ENCODE peak calls at places on chromosome 3, in seven cellular contexts. One of them, this sample, is unnamed.

GRCh38 chr3:102092617-102093466 is 243.5 kb downstream of the NFKBIZ start:
- DNase-seq in AG09319: no peak
- DNase-seq in stimulated activated CD8-positive, alpha-beta memory T cell treated with anti-CD3 and anti-CD28 coated beads, Interleukin-2, amount 100 ng/mL, for 1 hour: no peak
- DNase-seq in GM19239: no peak
- DNase-seq in activated T-helper 1 cell treated with anti-CD3 and anti-CD28 coated beads, Interleukin-2, amount 50 U/mL, for 16 hours: no peak
- DNase-seq in AG08396: no peak
- DNase-seq in thoracic aorta: no peak
- DNase-seq in this sample: no peak

GRCh38 chr3:47617061-47618010 is 38.7 kb upstream of the CSPG5 start:
- DNase-seq in AG09319: no peak
- DNase-seq in stimulated activated CD8-positive, alpha-beta memory T cell treated with anti-CD3 and anti-CD28 coated beads, Interleukin-2, amount 100 ng/mL, for 1 hour: no peak
- DNase-seq in GM19239: no peak
- DNase-seq in activated T-helper 1 cell treated with anti-CD3 and anti-CD28 coated beads, Interleukin-2, amount 50 U/mL, for 16 hours: no peak
- DNase-seq in AG08396: peak; percentile 7
- DNase-seq in thoracic aorta: no peak
- DNase-seq in this sample: no peak

GRCh38 chr3:181738551-181738950 is 26.8 kb downstream of the SOX2 start:
- DNase-seq in AG09319: no peak
- DNase-seq in stimulated activated CD8-positive, alpha-beta memory T cell treated with anti-CD3 and anti-CD28 coated beads, Interleukin-2, amount 100 ng/mL, for 1 hour: no peak
- DNase-seq in GM19239: no peak
- DNase-seq in activated T-helper 1 cell treated with anti-CD3 and anti-CD28 coated beads, Interleukin-2, amount 50 U/mL, for 16 hours: no peak
- DNase-seq in AG08396: no peak
- DNase-seq in thoracic aorta: no peak
- DNase-seq in this sample: no peak

GRCh38 chr3:7977245-7978103 is 524.1 kb upstream of the LMCD1 start:
- DNase-seq in AG09319: no peak
- DNase-seq in stimulated activated CD8-positive, alpha-beta memory T cell treated with anti-CD3 and anti-CD28 coated beads, Interleukin-2, amount 100 ng/mL, for 1 hour: no peak
- DNase-seq in GM19239: no peak
- DNase-seq in activated T-helper 1 cell treated with anti-CD3 and anti-CD28 coated beads, Interleukin-2, amount 50 U/mL, for 16 hours: no peak
- DNase-seq in AG08396: no peak
- DNase-seq in thoracic aorta: no peak
- DNase-seq in this sample: no peak

GRCh38 chr3:18556503-18556902 is 131.4 kb upstream of the SATB1 start:
- DNase-seq in AG09319: no peak
- DNase-seq in stimulated activated CD8-positive, alpha-beta memory T cell treated with anti-CD3 and anti-CD28 coated beads, Interleukin-2, amount 100 ng/mL, for 1 hour: peak; percentile 13
- DNase-seq in GM19239: no peak
- DNase-seq in activated T-helper 1 cell treated with anti-CD3 and anti-CD28 coated beads, Interleukin-2, amount 50 U/mL, for 16 hours: peak; percentile 53
- DNase-seq in AG08396: no peak
- DNase-seq in thoracic aorta: no peak
- DNase-seq in this sample: peak; percentile 45

GRCh38 chr3:52313774-52314188 is 2.3 kb upstream of the DNAH1 start:
- DNase-seq in AG09319: no peak
- DNase-seq in stimulated activated CD8-positive, alpha-beta memory T cell treated with anti-CD3 and anti-CD28 coated beads, Interleukin-2, amount 100 ng/mL, for 1 hour: no peak
- DNase-seq in GM19239: peak; percentile 87
- DNase-seq in activated T-helper 1 cell treated with anti-CD3 and anti-CD28 coated beads, Interleukin-2, amount 50 U/mL, for 16 hours: no peak
- DNase-seq in AG08396: peak; percentile 45
- DNase-seq in thoracic aorta: no peak
- DNase-seq in this sample: no peak

GRCh38 chr3:138509586-138509985 is 75.2 kb downstream of the ESYT3 start:
- DNase-seq in AG09319: no peak
- DNase-seq in stimulated activated CD8-positive, alpha-beta memory T cell treated with anti-CD3 and anti-CD28 coated beads, Interleukin-2, amount 100 ng/mL, for 1 hour: no peak
- DNase-seq in GM19239: no peak
- DNase-seq in activated T-helper 1 cell treated with anti-CD3 and anti-CD28 coated beads, Interleukin-2, amount 50 U/mL, for 16 hours: no peak
- DNase-seq in AG08396: no peak
- DNase-seq in thoracic aorta: no peak
- DNase-seq in this sample: no peak

GRCh38 chr3:196517919-196518318 is 2.8 kb upstream of the SMCO1 start:
- DNase-seq in AG09319: no peak
- DNase-seq in stimulated activated CD8-positive, alpha-beta memory T cell treated with anti-CD3 and anti-CD28 coated beads, Interleukin-2, amount 100 ng/mL, for 1 hour: no peak
- DNase-seq in GM19239: no peak
- DNase-seq in activated T-helper 1 cell treated with anti-CD3 and anti-CD28 coated beads, Interleukin-2, amount 50 U/mL, for 16 hours: no peak
- DNase-seq in AG08396: no peak
- DNase-seq in thoracic aorta: no peak
- DNase-seq in this sample: no peak

GRCh38 chr3:60755094-60755493 is 496.2 kb downstream of the FHIT start:
- DNase-seq in AG09319: no peak
- DNase-seq in stimulated activated CD8-positive, alpha-beta memory T cell treated with anti-CD3 and anti-CD28 coated beads, Interleukin-2, amount 100 ng/mL, for 1 hour: no peak
- DNase-seq in GM19239: no peak
- DNase-seq in activated T-helper 1 cell treated with anti-CD3 and anti-CD28 coated beads, Interleukin-2, amount 50 U/mL, for 16 hours: no peak
- DNase-seq in AG08396: no peak
- DNase-seq in thoracic aorta: no peak
- DNase-seq in this sample: no peak

GRCh38 chr3:79410617-79411016 is 357.2 kb downstream of the ROBO1 start:
- DNase-seq in AG09319: no peak
- DNase-seq in stimulated activated CD8-positive, alpha-beta memory T cell treated with anti-CD3 and anti-CD28 coated beads, Interleukin-2, amount 100 ng/mL, for 1 hour: no peak
- DNase-seq in GM19239: no peak
- DNase-seq in activated T-helper 1 cell treated with anti-CD3 and anti-CD28 coated beads, Interleukin-2, amount 50 U/mL, for 16 hours: no peak
- DNase-seq in AG08396: no peak
- DNase-seq in thoracic aorta: no peak
- DNase-seq in this sample: no peak

GRCh38 chr3:177229791-177230190 is 32.5 kb upstream of the TBL1XR1 start:
- DNase-seq in AG09319: no peak
- DNase-seq in stimulated activated CD8-positive, alpha-beta memory T cell treated with anti-CD3 and anti-CD28 coated beads, Interleukin-2, amount 100 ng/mL, for 1 hour: no peak
- DNase-seq in GM19239: no peak
- DNase-seq in activated T-helper 1 cell treated with anti-CD3 and anti-CD28 coated beads, Interleukin-2, amount 50 U/mL, for 16 hours: no peak
- DNase-seq in AG08396: no peak
- DNase-seq in thoracic aorta: no peak
- DNase-seq in this sample: no peak

GRCh38 chr3:125440559-125440955 is 65.4 kb upstream of the ZNF148 start:
- DNase-seq in AG09319: no peak
- DNase-seq in stimulated activated CD8-positive, alpha-beta memory T cell treated with anti-CD3 and anti-CD28 coated beads, Interleukin-2, amount 100 ng/mL, for 1 hour: no peak
- DNase-seq in GM19239: no peak
- DNase-seq in activated T-helper 1 cell treated with anti-CD3 and anti-CD28 coated beads, Interleukin-2, amount 50 U/mL, for 16 hours: no peak
- DNase-seq in AG08396: no peak
- DNase-seq in thoracic aorta: no peak
- DNase-seq in this sample: no peak

GRCh38 chr3:43629741-43630140 is 7.9 kb upstream of the ANO10 start:
- DNase-seq in AG09319: no peak
- DNase-seq in stimulated activated CD8-positive, alpha-beta memory T cell treated with anti-CD3 and anti-CD28 coated beads, Interleukin-2, amount 100 ng/mL, for 1 hour: no peak
- DNase-seq in GM19239: no peak
- DNase-seq in activated T-helper 1 cell treated with anti-CD3 and anti-CD28 coated beads, Interleukin-2, amount 50 U/mL, for 16 hours: no peak
- DNase-seq in AG08396: no peak
- DNase-seq in thoracic aorta: no peak
- DNase-seq in this sample: no peak

GRCh38 chr3:140268610-140269009 is 333.6 kb downstream of the CLSTN2 start:
- DNase-seq in AG09319: no peak
- DNase-seq in stimulated activated CD8-positive, alpha-beta memory T cell treated with anti-CD3 and anti-CD28 coated beads, Interleukin-2, amount 100 ng/mL, for 1 hour: no peak
- DNase-seq in GM19239: no peak
- DNase-seq in activated T-helper 1 cell treated with anti-CD3 and anti-CD28 coated beads, Interleukin-2, amount 50 U/mL, for 16 hours: no peak
- DNase-seq in AG08396: no peak
- DNase-seq in thoracic aorta: no peak
- DNase-seq in this sample: no peak

GRCh38 chr3:97613139-97613538 is 151.4 kb upstream of the ARL6 start:
- DNase-seq in AG09319: no peak
- DNase-seq in stimulated activated CD8-positive, alpha-beta memory T cell treated with anti-CD3 and anti-CD28 coated beads, Interleukin-2, amount 100 ng/mL, for 1 hour: no peak
- DNase-seq in GM19239: no peak
- DNase-seq in activated T-helper 1 cell treated with anti-CD3 and anti-CD28 coated beads, Interleukin-2, amount 50 U/mL, for 16 hours: no peak
- DNase-seq in AG08396: no peak
- DNase-seq in thoracic aorta: no peak
- DNase-seq in this sample: no peak

GRCh38 chr3:171175840-171176239 is 149.3 kb upstream of the SLC2A2 start:
- DNase-seq in AG09319: peak; percentile 67
- DNase-seq in stimulated activated CD8-positive, alpha-beta memory T cell treated with anti-CD3 and anti-CD28 coated beads, Interleukin-2, amount 100 ng/mL, for 1 hour: no peak
- DNase-seq in GM19239: no peak
- DNase-seq in activated T-helper 1 cell treated with anti-CD3 and anti-CD28 coated beads, Interleukin-2, amount 50 U/mL, for 16 hours: no peak
- DNase-seq in AG08396: peak; percentile 24
- DNase-seq in thoracic aorta: no peak
- DNase-seq in this sample: no peak

GRCh38 chr3:78726545-78726944 is 1041.3 kb downstream of the ROBO1 start:
- DNase-seq in AG09319: no peak
- DNase-seq in stimulated activated CD8-positive, alpha-beta memory T cell treated with anti-CD3 and anti-CD28 coated beads, Interleukin-2, amount 100 ng/mL, for 1 hour: no peak
- DNase-seq in GM19239: no peak
- DNase-seq in activated T-helper 1 cell treated with anti-CD3 and anti-CD28 coated beads, Interleukin-2, amount 50 U/mL, for 16 hours: no peak
- DNase-seq in AG08396: no peak
- DNase-seq in thoracic aorta: no peak
- DNase-seq in this sample: no peak

GRCh38 chr3:30549600-30549999 is 56.8 kb upstream of the TGFBR2 start:
- DNase-seq in AG09319: no peak
- DNase-seq in stimulated activated CD8-positive, alpha-beta memory T cell treated with anti-CD3 and anti-CD28 coated beads, Interleukin-2, amount 100 ng/mL, for 1 hour: no peak
- DNase-seq in GM19239: no peak
- DNase-seq in activated T-helper 1 cell treated with anti-CD3 and anti-CD28 coated beads, Interleukin-2, amount 50 U/mL, for 16 hours: no peak
- DNase-seq in AG08396: no peak
- DNase-seq in thoracic aorta: no peak
- DNase-seq in this sample: no peak

GRCh38 chr3:113273604-113274003 is 62.2 kb downstream of the BOC start:
- DNase-seq in AG09319: no peak
- DNase-seq in stimulated activated CD8-positive, alpha-beta memory T cell treated with anti-CD3 and anti-CD28 coated beads, Interleukin-2, amount 100 ng/mL, for 1 hour: no peak
- DNase-seq in GM19239: no peak
- DNase-seq in activated T-helper 1 cell treated with anti-CD3 and anti-CD28 coated beads, Interleukin-2, amount 50 U/mL, for 16 hours: no peak
- DNase-seq in AG08396: no peak
- DNase-seq in thoracic aorta: no peak
- DNase-seq in this sample: no peak

GRCh38 chr3:69364354-69364753 is 21.5 kb downstream of the FRMD4B start:
- DNase-seq in AG09319: no peak
- DNase-seq in stimulated activated CD8-positive, alpha-beta memory T cell treated with anti-CD3 and anti-CD28 coated beads, Interleukin-2, amount 100 ng/mL, for 1 hour: no peak
- DNase-seq in GM19239: no peak
- DNase-seq in activated T-helper 1 cell treated with anti-CD3 and anti-CD28 coated beads, Interleukin-2, amount 50 U/mL, for 16 hours: no peak
- DNase-seq in AG08396: peak; percentile 23
- DNase-seq in thoracic aorta: no peak
- DNase-seq in this sample: no peak

GRCh38 chr3:153210660-153211059 is 48.6 kb downstream of the RAP2B start:
- DNase-seq in AG09319: no peak
- DNase-seq in stimulated activated CD8-positive, alpha-beta memory T cell treated with anti-CD3 and anti-CD28 coated beads, Interleukin-2, amount 100 ng/mL, for 1 hour: no peak
- DNase-seq in GM19239: no peak
- DNase-seq in activated T-helper 1 cell treated with anti-CD3 and anti-CD28 coated beads, Interleukin-2, amount 50 U/mL, for 16 hours: no peak
- DNase-seq in AG08396: no peak
- DNase-seq in thoracic aorta: no peak
- DNase-seq in this sample: no peak

GRCh38 chr3:73723596-73723995 is 98.9 kb upstream of the PDZRN3 start:
- DNase-seq in AG09319: no peak
- DNase-seq in stimulated activated CD8-positive, alpha-beta memory T cell treated with anti-CD3 and anti-CD28 coated beads, Interleukin-2, amount 100 ng/mL, for 1 hour: no peak
- DNase-seq in GM19239: no peak
- DNase-seq in activated T-helper 1 cell treated with anti-CD3 and anti-CD28 coated beads, Interleukin-2, amount 50 U/mL, for 16 hours: no peak
- DNase-seq in AG08396: no peak
- DNase-seq in thoracic aorta: no peak
- DNase-seq in this sample: no peak

GRCh38 chr3:114809668-114810413 is 337.2 kb downstream of the ZBTB20 start:
- DNase-seq in AG09319: no peak
- DNase-seq in stimulated activated CD8-positive, alpha-beta memory T cell treated with anti-CD3 and anti-CD28 coated beads, Interleukin-2, amount 100 ng/mL, for 1 hour: peak; percentile 1
- DNase-seq in GM19239: peak; percentile 44
- DNase-seq in activated T-helper 1 cell treated with anti-CD3 and anti-CD28 coated beads, Interleukin-2, amount 50 U/mL, for 16 hours: no peak
- DNase-seq in AG08396: no peak
- DNase-seq in thoracic aorta: no peak
- DNase-seq in this sample: peak; percentile 24

GRCh38 chr3:197858598-197858997 is 67.5 kb downstream of the LRCH3 start:
- DNase-seq in AG09319: no peak
- DNase-seq in stimulated activated CD8-positive, alpha-beta memory T cell treated with anti-CD3 and anti-CD28 coated beads, Interleukin-2, amount 100 ng/mL, for 1 hour: no peak
- DNase-seq in GM19239: no peak
- DNase-seq in activated T-helper 1 cell treated with anti-CD3 and anti-CD28 coated beads, Interleukin-2, amount 50 U/mL, for 16 hours: no peak
- DNase-seq in AG08396: no peak
- DNase-seq in thoracic aorta: no peak
- DNase-seq in this sample: no peak

GRCh38 chr3:94414412-94414811 is 351.6 kb downstream of the NSUN3 start:
- DNase-seq in AG09319: no peak
- DNase-seq in stimulated activated CD8-positive, alpha-beta memory T cell treated with anti-CD3 and anti-CD28 coated beads, Interleukin-2, amount 100 ng/mL, for 1 hour: no peak
- DNase-seq in GM19239: no peak
- DNase-seq in activated T-helper 1 cell treated with anti-CD3 and anti-CD28 coated beads, Interleukin-2, amount 50 U/mL, for 16 hours: no peak
- DNase-seq in AG08396: no peak
- DNase-seq in thoracic aorta: no peak
- DNase-seq in this sample: no peak